ENCODE peak calls at places on chromosomes 3 and 15, in eight cellular contexts. I, Q, C, J, A, V, X and D are unnamed samples.

GRCh38 chr3:179929091-179929529 is 107.6 kb downstream of the PEX5L start:
- DNase-seq in I (peak), Q (peak), C (peak), J (peak), A (no peak), V (no peak), X (peak), D (peak)

GRCh38 chr3:15660055-15660940 is 58.8 kb downstream of the BTD start:
- DNase-seq in I (no peak), Q (no peak), C (no peak), J (no peak), A (no peak), V (no peak), X (no peak), D (no peak)

GRCh38 chr3:29227307-29227706 is 53.6 kb upstream of the RBMS3 start:
- DNase-seq in I (no peak), Q (no peak), C (no peak), J (no peak), A (no peak), V (no peak), X (no peak), D (no peak)

GRCh38 chr3:148158210-148158609 is 539.5 kb upstream of the AGTR1 start:
- DNase-seq in I (no peak), Q (peak), C (no peak), J (peak), A (no peak), V (no peak), X (no peak), D (no peak)

GRCh38 chr15:62360286-62360685 is 195.2 kb upstream of the C2CD4B start:
- DNase-seq in I (no peak), Q (no peak), C (no peak), J (no peak), A (no peak), V (no peak), X (no peak), D (no peak)

GRCh38 chr3:23324745-23325144 is 121.6 kb downstream of the UBE2E2 start:
- DNase-seq in I (no peak), Q (peak), C (no peak), J (peak), A (no peak), V (no peak), X (no peak), D (no peak)

GRCh38 chr3:15405448-15406050 is 21.8 kb downstream of the METTL6 start:
- DNase-seq in I (no peak), Q (peak), C (no peak), J (peak), A (peak), V (no peak), X (no peak), D (peak)

GRCh38 chr3:113142476-113142875 is 68.9 kb upstream of the BOC start:
- DNase-seq in I (no peak), Q (no peak), C (no peak), J (no peak), A (no peak), V (no peak), X (no peak), D (no peak)

GRCh38 chr3:184765730-184766074 is 46.3 kb upstream of the VPS8 start:
- DNase-seq in I (no peak), Q (no peak), C (no peak), J (peak), A (no peak), V (no peak), X (no peak), D (no peak)

GRCh38 chr15:33612721-33613304 is 302.0 kb downstream of the RYR3 start:
- DNase-seq in I (no peak), Q (peak), C (no peak), J (peak), A (no peak), V (no peak), X (no peak), D (no peak)

DNA sequence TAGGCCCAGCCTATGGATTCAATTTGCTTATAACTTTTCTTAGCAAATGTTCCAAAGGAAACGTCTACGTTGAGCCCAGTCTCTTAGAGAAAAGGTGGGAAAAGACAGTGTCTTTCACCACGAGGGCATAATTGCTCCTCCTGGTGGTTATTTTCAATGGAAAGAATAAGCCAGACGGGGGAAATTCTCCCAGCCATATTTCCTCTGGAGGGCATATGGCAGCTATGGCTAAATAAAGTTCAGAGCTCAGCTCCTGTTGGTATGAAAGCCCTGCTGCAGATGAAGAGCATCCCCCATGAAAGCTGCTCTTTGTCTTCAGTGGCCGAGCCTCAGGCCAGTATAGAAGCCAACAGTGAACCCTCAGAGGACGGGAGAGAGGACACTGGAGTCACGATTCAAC is 297.9 kb downstream of the RYR3 start:
- DNase-seq in I (no peak), Q (no peak), C (no peak), J (no peak), A (no peak), V (no peak), X (no peak), D (no peak)
- TF ChIP-seq CTCF in I (no peak), Q (no peak), C (peak), J (peak), A (peak), V (peak), X (peak), D (peak)

GRCh38 chr15:36643551-36643950 is 64.1 kb downstream of the CDIN1 start:
- DNase-seq in I (no peak), Q (no peak), C (no peak), J (no peak), A (no peak), V (no peak), X (no peak), D (no peak)

GRCh38 chr15:36642311-36642710 is 62.9 kb downstream of the CDIN1 start:
- DNase-seq in I (no peak), Q (no peak), C (no peak), J (no peak), A (no peak), V (no peak), X (no peak), D (no peak)

GRCh38 chr15:36644156-36644896 is 64.9 kb downstream of the CDIN1 start:
- DNase-seq in I (no peak), Q (no peak), C (no peak), J (no peak), A (no peak), V (no peak), X (no peak), D (no peak)

DNA sequence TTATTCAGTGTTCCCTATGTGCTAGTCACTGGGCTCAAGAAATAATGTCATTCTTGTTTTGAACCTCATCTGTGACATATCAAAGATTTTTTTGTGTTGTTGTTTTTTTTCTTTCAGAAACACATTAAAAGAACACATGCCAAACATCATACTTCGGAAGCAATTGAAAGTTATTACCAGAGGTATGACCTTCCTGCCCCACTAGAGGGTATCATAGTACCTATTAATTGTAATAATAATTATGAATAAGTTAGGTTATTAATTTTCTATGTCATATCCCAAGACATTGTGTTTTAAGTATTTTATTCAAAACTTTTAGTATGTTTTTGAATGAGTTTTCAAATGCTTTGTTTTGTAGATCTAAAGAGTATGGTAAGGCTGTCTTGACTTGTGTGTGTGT is 65.7 kb downstream of the CDIN1 start:
- DNase-seq in I (no peak), Q (peak), C (no peak), J (peak), A (no peak), V (no peak), X (no peak), D (no peak)
- TF ChIP-seq CTCF in I (peak), Q (peak), C (no peak), J (peak), A (no peak), V (peak), X (no peak), D (no peak)

GRCh38 chr3:81666502-81667121 is 94.8 kb downstream of the GBE1 start:
- DNase-seq in I (no peak), Q (peak), C (no peak), J (peak), A (no peak), V (no peak), X (no peak), D (no peak)
- TF ChIP-seq CTCF in I (peak), Q (peak), C (peak), J (peak), A (peak), V (peak), X (peak), D (peak)

DNA sequence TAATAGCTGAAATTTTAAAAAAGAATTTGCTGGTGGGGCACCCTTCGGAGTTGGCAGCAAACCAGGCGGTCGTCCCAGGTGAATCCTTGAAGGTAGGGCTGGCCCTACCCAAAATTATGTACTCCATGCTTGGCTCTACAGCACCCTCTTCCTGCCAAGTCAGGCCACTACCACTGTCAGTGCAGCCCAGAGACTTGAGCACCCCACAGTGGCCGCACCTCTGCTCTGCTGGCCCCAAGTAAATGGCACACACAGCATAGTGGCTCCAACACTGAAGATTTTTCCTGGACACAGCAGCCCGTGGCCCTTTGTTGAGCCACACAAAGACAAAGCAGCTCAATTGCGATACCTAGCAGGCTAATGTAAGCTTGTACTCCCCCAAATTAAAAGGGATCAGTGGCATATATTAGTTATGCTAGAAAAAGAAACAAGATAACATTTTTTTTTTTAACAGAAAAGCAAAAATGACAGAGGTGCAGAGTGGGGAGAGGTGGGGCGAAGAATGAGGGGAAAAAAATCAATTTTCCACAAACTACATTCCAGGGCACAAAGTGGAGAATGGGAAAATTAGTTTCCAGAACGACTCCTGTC is 250.5 kb downstream of the UACA start:
- DNase-seq in I (peak), Q (peak), C (peak), J (peak), A (no peak), V (no peak), X (peak), D (peak)
- TF ChIP-seq CTCF in I (peak), Q (peak), C (peak), J (peak), A (no peak), V (no peak), X (no peak), D (peak)

GRCh38 chr3:47161983-47162694 is 1.8 kb downstream of the SETD2 start:
- DNase-seq in I (no peak), Q (no peak), C (no peak), J (peak), A (no peak), V (no peak), X (no peak), D (no peak)

GRCh38 chr3:47163023-47163989 is 607 bp downstream of the SETD2 start:
- DNase-seq in I (peak), Q (peak), C (peak), J (peak), A (peak), V (peak), X (peak), D (peak)

GRCh38 chr3:47162695-47163022 is 1.3 kb downstream of the SETD2 start:
- DNase-seq in I (no peak), Q (peak), C (no peak), J (peak), A (no peak), V (no peak), X (no peak), D (peak)

GRCh38 chr3:47159820-47160219 is 4.1 kb downstream of the SETD2 start:
- DNase-seq in I (no peak), Q (no peak), C (no peak), J (no peak), A (no peak), V (no peak), X (no peak), D (no peak)

DNA sequence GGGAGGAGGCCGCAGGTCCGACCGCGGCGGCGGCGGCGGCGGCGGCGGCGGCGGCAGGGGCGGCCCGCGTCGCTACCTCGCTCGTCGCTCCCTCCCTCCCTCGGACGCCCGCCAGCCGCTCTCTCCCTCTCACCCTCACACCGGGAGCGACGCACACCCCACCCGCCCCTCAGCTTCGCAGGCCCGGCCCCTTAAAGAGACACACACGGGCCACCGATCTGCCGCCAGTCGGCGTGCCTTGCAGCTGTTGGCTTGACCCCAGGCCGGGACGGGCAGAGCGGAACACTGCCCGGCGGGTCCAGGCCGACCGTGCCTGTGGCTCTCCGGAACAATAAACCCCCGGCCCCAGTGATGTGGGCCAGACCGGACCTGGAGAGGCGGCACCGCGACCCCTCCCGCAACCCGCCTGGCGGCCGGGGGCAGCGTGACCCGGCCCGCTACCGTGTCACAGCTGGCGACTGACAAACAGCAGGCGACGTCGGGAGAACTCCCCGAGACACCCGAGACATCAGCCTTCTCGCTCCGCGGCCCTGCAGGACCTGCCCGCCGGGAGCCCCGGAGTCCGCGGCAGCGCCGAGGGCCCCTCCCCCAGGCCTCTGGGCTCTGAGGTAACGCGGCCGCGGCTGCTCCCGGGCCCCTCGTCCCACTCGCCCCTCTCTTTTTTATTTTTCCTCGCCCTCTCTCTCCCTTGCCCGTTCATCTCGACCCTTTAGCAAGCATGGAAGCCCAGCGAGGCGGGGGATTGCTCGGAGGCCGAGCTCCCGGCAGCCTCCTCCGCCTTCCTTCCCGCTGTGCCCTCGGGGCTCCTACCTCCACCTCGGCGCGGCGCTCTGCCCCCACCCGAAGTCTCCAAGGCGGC is at the start of gene SETD2:
- DNase-seq in I (peak), Q (peak), C (peak), J (peak), A (peak), V (peak), X (peak), D (peak)
- TF ChIP-seq CTCF in I (peak), Q (peak), C (peak), J (peak), A (peak), V (no peak), X (peak), D (no peak)